ENCODE peak calls at places on chromosomes 4 and X, in six cellular contexts. K is endothelial cell of umbilical vein, Y is H1, M is GM12878, C is K562, J is HCT116. A is an unnamed sample.
A peak's percentile ranks its signal among the peaks of the same experiment; 100 is the strongest.

GRCh38 chr4:25628441-25628840 is 27.2 kb upstream of the SLC34A2 start:
- DNase-seq in K (no peak), Y (no peak), M (no peak), C (no peak), J (no peak), A (no peak)

GRCh38 chr4:6889736-6890324 is 19.8 kb upstream of the TBC1D14 start:
- DNase-seq in K (no peak), Y (no peak), M (no peak), C (no peak), J (no peak), A (no peak)

GRCh38 chrX:40145001-40145631 is 47.4 kb upstream of the BCOR start:
- DNase-seq in K (no peak), Y (peak; percentile 60), M (no peak), C (no peak), J (no peak), A (no peak)

GRCh38 chr4:153916273-153916755 is 127.4 kb upstream of the SFRP2 start:
- DNase-seq in K (no peak), Y (no peak), M (peak; percentile 51), C (no peak), J (no peak), A (no peak)

GRCh38 chr4:158051401-158052235 is 121.2 kb downstream of the GASK1B start:
- DNase-seq in K (no peak), Y (no peak), M (no peak), C (no peak), J (no peak), A (peak; percentile 40)

GRCh38 chr4:150411527-150411926 is 170.4 kb upstream of the MAB21L2 start:
- DNase-seq in K (peak; percentile 61), Y (no peak), M (no peak), C (no peak), J (no peak), A (no peak)

GRCh38 chrX:14398725-14399124 is 130.6 kb upstream of the GLRA2 start:
- DNase-seq in K (no peak), Y (no peak), M (no peak), C (no peak), J (no peak), A (no peak)

GRCh38 chrX:40103565-40104323 is 6.0 kb upstream of the BCOR start:
- DNase-seq in K (no peak), Y (no peak), M (no peak), C (peak; percentile 67), J (no peak), A (no peak)

GRCh38 chrX:48960291-48960690 is 2.9 kb upstream of the OTUD5 start:
- DNase-seq in K (no peak), Y (no peak), M (no peak), C (no peak), J (no peak), A (no peak)

GRCh38 chr4:139819082-139819481 is 153.5 kb downstream of the MGST2 start:
- DNase-seq in K (no peak), Y (no peak), M (no peak), C (no peak), J (no peak), A (no peak)

GRCh38 chrX:38917954-38918353 is 116.7 kb downstream of the MID1IP1 start:
- DNase-seq in K (no peak), Y (no peak), M (no peak), C (no peak), J (no peak), A (no peak)

GRCh38 chr4:152102184-152103000 is 341.6 kb upstream of the GATB start:
- DNase-seq in K (peak; percentile 13), Y (no peak), M (no peak), C (no peak), J (peak; percentile 23), A (no peak)

GRCh38 chr4:122755675-122756074 is 23.2 kb downstream of the BBS12 start:
- DNase-seq in K (no peak), Y (no peak), M (no peak), C (no peak), J (no peak), A (no peak)

GRCh38 chr4:25860586-25861421 is 2.0 kb downstream of the SEL1L3 start:
- DNase-seq in K (peak; percentile 55), Y (no peak), M (no peak), C (peak; percentile 72), J (no peak), A (no peak)

DNA sequence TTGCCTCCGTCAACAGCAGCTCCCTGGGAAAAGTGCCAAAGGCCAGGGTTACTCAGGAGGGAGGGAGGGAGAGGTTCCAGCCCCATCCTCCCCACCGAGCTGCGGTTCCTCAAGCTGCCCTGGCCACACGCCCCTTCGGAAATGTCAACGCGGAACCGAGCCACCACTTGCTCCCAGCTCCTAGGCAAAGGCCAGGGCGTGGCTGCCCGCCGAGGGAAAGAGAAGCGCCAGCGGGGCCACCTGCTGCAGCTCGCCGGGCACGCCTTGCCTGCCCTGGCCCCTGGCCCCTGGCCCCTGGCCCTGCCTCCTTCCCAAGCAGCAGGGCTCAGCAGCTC is 15.3 kb downstream of the SLC6A8 start:
- DNase-seq in K (no peak), Y (no peak), M (no peak), C (no peak), J (no peak), A (no peak)
- H3K36me3 ChIP-seq in K (peaks cover 2% of the 10 kb centered on the region), Y (peaks cover 7% of the 10 kb centered on the region), M (no peaks in the 10 kb centered on the region), C (peaks cover 77% of the 10 kb centered on the region), J (no peaks in the 10 kb centered on the region), A (no peaks in the 10 kb centered on the region)

GRCh38 chr4:173517781-173518371 is 12.2 kb downstream of the HAND2 start:
- DNase-seq in K (no peak), Y (peak; percentile 75), M (no peak), C (no peak), J (no peak), A (no peak)

GRCh38 chr4:173515458-173515857 is 14.6 kb downstream of the HAND2 start:
- DNase-seq in K (no peak), Y (no peak), M (no peak), C (no peak), J (no peak), A (no peak)

GRCh38 chr4:173514641-173515217 is 15.3 kb downstream of the HAND2 start:
- DNase-seq in K (no peak), Y (no peak), M (no peak), C (no peak), J (no peak), A (no peak)

GRCh38 chr4:173518419-173519102 is 11.5 kb downstream of the HAND2 start:
- DNase-seq in K (no peak), Y (peak; percentile 64), M (no peak), C (no peak), J (no peak), A (no peak)

DNA sequence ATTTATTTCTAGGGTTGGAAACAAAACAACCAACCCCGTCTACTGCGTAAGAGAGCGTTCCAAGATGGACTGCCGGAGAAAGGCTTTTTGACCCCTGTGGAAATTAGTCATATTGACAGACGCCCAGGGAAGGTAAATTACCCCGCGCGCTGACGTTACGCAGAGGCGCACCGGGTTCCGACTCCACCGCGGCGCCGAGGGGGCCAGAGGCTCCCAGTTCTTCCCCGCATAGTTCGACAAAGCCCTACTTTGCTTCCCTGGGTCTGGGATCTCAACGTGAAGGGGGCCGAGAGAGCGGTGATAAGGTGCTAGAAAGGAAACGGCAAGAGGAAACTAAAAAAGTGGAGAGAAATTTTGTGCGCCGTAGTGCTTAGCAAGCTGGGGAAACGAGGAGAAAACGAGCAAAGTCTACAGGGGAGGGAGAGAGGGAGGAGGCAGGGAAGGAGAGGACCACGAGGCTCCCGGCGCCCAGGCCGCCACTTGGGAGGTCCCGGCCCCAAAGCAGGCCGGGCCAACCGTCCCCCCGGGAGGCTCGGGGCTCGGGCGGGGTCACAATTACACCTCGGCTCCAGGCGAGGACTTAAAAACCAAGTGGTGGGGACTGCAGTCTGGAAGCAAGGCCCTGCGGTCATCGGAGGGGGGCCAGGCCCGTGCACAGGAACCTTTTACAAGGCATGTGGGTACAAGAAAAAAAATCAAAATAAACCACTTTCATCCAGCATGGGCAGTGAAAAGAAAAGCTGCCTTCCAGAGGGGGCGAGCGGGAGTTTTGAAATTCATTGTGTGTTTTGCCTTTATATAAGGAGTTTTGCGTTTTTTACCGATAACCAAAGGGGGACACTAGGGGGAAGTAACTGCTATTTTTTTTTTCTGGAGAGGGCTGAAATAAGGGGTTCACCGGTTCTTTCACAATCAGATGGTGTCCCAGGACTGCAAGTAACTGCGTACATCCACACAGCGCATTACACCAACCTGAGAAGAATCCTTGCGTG is 13.1 kb downstream of the HAND2 start:
- DNase-seq in K (no peak), Y (peak; percentile 74), M (no peak), C (no peak), J (no peak), A (no peak)
- TF ChIP-seq EZH2 in K (peak; percentile 68), Y (peak; percentile 97), M (no peak), C (no peak), J (no peak), A (no peak)

GRCh38 chr4:109614015-109614414 is 54.0 kb downstream of the MCUB start:
- DNase-seq in K (no peak), Y (no peak), M (no peak), C (no peak), J (no peak), A (no peak)
- TF ChIP-seq POLR2AphosphoS5 in K (no peak), Y (no peak), M (no peak), C (no peak), J (no peak), A (no peak)

DNA sequence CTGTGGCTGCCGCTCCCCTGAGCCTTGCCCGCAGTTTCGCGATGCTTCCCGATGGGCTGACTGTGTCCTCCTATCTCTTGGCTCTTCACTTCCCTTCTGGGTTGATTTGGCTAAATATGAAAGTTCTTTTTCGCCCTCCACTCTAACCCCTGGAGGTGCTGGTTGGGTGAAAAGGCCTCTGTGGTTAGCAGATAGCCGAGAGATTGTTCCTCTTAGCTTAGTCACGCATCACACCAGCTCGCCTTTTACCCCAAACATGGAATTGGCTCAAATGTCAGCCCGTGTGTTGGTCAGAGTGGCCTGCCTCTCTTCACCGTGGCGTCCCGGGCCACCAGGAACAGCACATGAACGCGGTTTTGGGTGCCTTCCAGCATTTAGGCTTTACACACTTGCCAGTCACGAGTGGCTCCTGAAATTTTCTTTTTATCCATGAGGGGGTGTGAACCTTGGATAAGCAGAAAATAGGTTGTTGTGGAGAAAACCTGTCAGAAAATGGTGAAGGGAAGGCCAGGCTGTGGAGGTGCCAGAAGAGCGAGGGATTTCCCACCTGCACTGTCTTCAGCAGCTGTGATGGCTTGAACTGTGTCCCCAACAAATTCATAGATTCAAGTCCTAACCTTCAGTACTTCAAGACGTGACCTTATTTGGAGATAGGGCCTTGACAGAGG is 8.9 kb downstream of the CLCN4 start:
- DNase-seq in K (no peak), Y (no peak), M (no peak), C (peak; percentile 68), J (no peak), A (no peak)
- H3K36me3 ChIP-seq in K (no peaks in the 10 kb centered on the region), Y (no peaks in the 10 kb centered on the region), M (no peaks in the 10 kb centered on the region), C (no peaks in the 10 kb centered on the region), J (no peaks in the 10 kb centered on the region), A (no peaks in the 10 kb centered on the region)

DNA sequence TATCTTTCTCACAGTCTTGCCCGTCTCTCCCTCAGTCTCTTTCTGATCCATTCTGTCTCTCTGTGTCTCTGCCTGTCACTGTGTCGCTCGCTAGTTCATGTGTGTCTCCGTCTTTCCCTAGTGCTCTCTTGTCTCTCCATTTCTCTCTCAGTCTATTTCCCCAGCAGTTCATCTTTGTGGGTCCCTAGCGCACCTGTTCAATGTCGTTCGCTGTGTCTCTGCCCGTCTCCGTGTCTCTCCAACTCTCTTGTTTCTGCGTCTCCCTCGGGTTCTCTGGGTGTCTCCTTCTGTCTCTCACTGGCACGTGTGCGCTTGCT is 1.5 kb downstream of the GPR101 start:
- DNase-seq in K (no peak), Y (no peak), M (no peak), C (peak; percentile 2), J (no peak), A (no peak)
- TF ChIP-seq EZH2 in K (no peak), Y (peak; percentile 42), M (no peak), C (no peak), J (no peak), A (no peak)

GRCh38 chrX:129679856-129680255 is 25.1 kb upstream of the APLN start:
- DNase-seq in K (no peak), Y (no peak), M (no peak), C (no peak), J (no peak), A (no peak)
- TF ChIP-seq POLR2AphosphoS5 in K (no peak), Y (no peak), M (no peak), C (no peak), J (no peak), A (no peak)

A was measured in SK-N-MC.